ENCODE peak calls at places on chromosome 1, in nine cellular contexts. B is activated T-helper 1 cell treated with Interleukin-2 at 50 U/mL for 16 hours; S is NCI-H69; Y is stimulated activated naive CD8-positive, alpha-beta T cell treated with anti-CD3 and anti-CD28 coated beads, Interleukin-15, Interleukin-2, amounts not matched to agents 100 U/mL and 50 U/mL, for 24 hours; W is Right ventricle myocardium superior; E is renal cortical epithelial cell; G is NCI-H1694 treated with DMSO at 0.1 percent for 48 hours; I is brain microvascular endothelial cell; N is PC-3. F is an unnamed sample.

GRCh38 chr1:208207388-208208131 is 36.6 kb downstream of the PLXNA2 start:
- DNase-seq in B (no peak), S (peak), Y (no peak), W (peak), E (peak), G (no peak), I (peak), N (no peak), F (no peak)

GRCh38 chr1:84892657-84893618 is at the start of gene LPAR3:
- DNase-seq in B (no peak), S (peak), Y (peak), W (peak), E (no peak), G (peak), I (no peak), N (peak), F (no peak)

GRCh38 chr1:182330303-182330702 is 61.3 kb downstream of the GLUL start:
- DNase-seq in B (no peak), S (peak), Y (no peak), W (peak), E (peak), G (no peak), I (no peak), N (no peak), F (no peak)

GRCh38 chr1:113868387-113869083 is 3.0 kb downstream of the PTPN22 start:
- DNase-seq in B (no peak), S (no peak), Y (no peak), W (no peak), E (peak), G (no peak), I (no peak), N (peak), F (no peak)

GRCh38 chr1:219666242-219666641 is 53.3 kb upstream of the ZC3H11B start:
- DNase-seq in B (no peak), S (no peak), Y (no peak), W (no peak), E (no peak), G (no peak), I (peak), N (peak), F (no peak)

GRCh38 chr1:112501810-112502641 is 6.7 kb upstream of the WNT2B start:
- DNase-seq in B (peak), S (peak), Y (peak), W (peak), E (peak), G (peak), I (peak), N (peak), F (peak)

GRCh38 chr1:84672080-84672735 is 18.1 kb downstream of the SSX2IP start:
- DNase-seq in B (no peak), S (no peak), Y (no peak), W (no peak), E (no peak), G (no peak), I (no peak), N (no peak), F (no peak)

GRCh38 chr1:79131626-79132025 is 125.1 kb upstream of the ADGRL4 start:
- DNase-seq in B (no peak), S (no peak), Y (no peak), W (no peak), E (no peak), G (no peak), I (no peak), N (no peak), F (no peak)

GRCh38 chr1:39890267-39890666 is 7.0 kb upstream of the TRIT1 start:
- DNase-seq in B (no peak), S (no peak), Y (no peak), W (no peak), E (no peak), G (no peak), I (no peak), N (no peak), F (no peak)

GRCh38 chr1:222464841-222465210 is 83.1 kb downstream of the HHIPL2 start:
- DNase-seq in B (peak), S (peak), Y (peak), W (peak), E (no peak), G (peak), I (peak), N (peak), F (peak)

F was measured in T-cell.